ENCODE peak calls at places on chromosome 20, in four cellular contexts. B, E, I and M are unnamed samples.

GRCh38 chr20:59365611-59366284 is 65.3 kb downstream of the EDN3 start:
- DNase-seq in B (no peak), E (no peak), I (no peak), M (no peak)

GRCh38 chr20:58852559-58853271 is at the start of gene GNAS:
- DNase-seq in B (peak; percentile 61), E (no peak), I (peak; percentile 29), M (peak; percentile 42)

GRCh38 chr20:44914924-44915323 is 5.1 kb downstream of the PABPC1L start:
- DNase-seq in B (no peak), E (no peak), I (no peak), M (no peak)

GRCh38 chr20:8930691-8931090 is 138.2 kb upstream of the PLCB4 start:
- DNase-seq in B (peak; percentile 81), E (no peak), I (peak; percentile 88), M (no peak)

GRCh38 chr20:47524385-47524784 is 22.7 kb downstream of the NCOA3 start:
- DNase-seq in B (no peak), E (no peak), I (no peak), M (no peak)

GRCh38 chr20:57672164-57672563 is 37.7 kb downstream of the PMEPA1 start:
- DNase-seq in B (no peak), E (no peak), I (no peak), M (no peak)

GRCh38 chr20:7859371-7859802 is 80.9 kb downstream of the HAO1 start:
- DNase-seq in B (peak; percentile 74), E (no peak), I (peak; percentile 85), M (peak; percentile 15)

GRCh38 chr20:23445596-23446217 is 6.2 kb downstream of the CSTL1 start:
- DNase-seq in B (peak; percentile 98), E (no peak), I (peak; percentile 92), M (no peak)

GRCh38 chr20:10090588-10091166 is 55.9 kb downstream of the ANKEF1 start:
- DNase-seq in B (peak; percentile 74), E (no peak), I (peak; percentile 51), M (peak; percentile 60)

GRCh38 chr20:18395544-18395943 is 71.3 kb downstream of the DZANK1 start:
- DNase-seq in B (no peak), E (no peak), I (no peak), M (no peak)

GRCh38 chr20:62816031-62816878 is 595 bp upstream of the COL9A3 start:
- DNase-seq in B (peak; percentile 34), E (no peak), I (no peak), M (no peak)

GRCh38 chr20:17680128-17680835 is 1.8 kb downstream of the RRBP1 start:
- DNase-seq in B (peak; percentile 71), E (no peak), I (peak; percentile 80), M (peak; percentile 91)

GRCh38 chr20:62815066-62815991 is 1.5 kb upstream of the COL9A3 start:
- DNase-seq in B (peak; percentile 58), E (no peak), I (peak; percentile 36), M (peak; percentile 47)

GRCh38 chr20:10314198-10314597 is 95.6 kb downstream of the SNAP25 start:
- DNase-seq in B (peak; percentile 42), E (no peak), I (no peak), M (no peak)

GRCh38 chr20:23167436-23167835 is 81.3 kb upstream of the CD93 start:
- DNase-seq in B (peak; percentile 32), E (no peak), I (no peak), M (no peak)

GRCh38 chr20:15528386-15529111 is 1044.7 kb downstream of the KIF16B start:
- DNase-seq in B (peak; percentile 67), E (no peak), I (no peak), M (no peak)

GRCh38 chr20:16537918-16538317 is 35.3 kb downstream of the KIF16B start:
- DNase-seq in B (no peak), E (no peak), I (no peak), M (no peak)